ENCODE peak calls at places on chromosomes 12 and 14, in ten cellular contexts. A is mammary epithelial cell, S is SJSA1, U is pancreas, I is gastrocnemius medialis, T is tibial artery, Y is stomach, Z is left ventricle myocardium inferior, X is IMR-90, M is mucosa of descending colon. O is an unnamed sample.
A peak's percentile ranks its signal among the peaks of the same experiment; 100 is the strongest.

GRCh38 chr12:83823386-83824045 is 1089.1 kb downstream of the SLC6A15 start:
- DNase-seq in U (no peak), M (peak; percentile 20), X (no peak), Y (peak; percentile 63), Z (no peak), S (no peak), T (no peak), A (peak; percentile 49), I (no peak), O (peak; percentile 2)

GRCh38 chr12:96386794-96387193 is 13.4 kb downstream of the CDK17 start:
- DNase-seq in I (no peak), A (no peak), S (no peak), X (no peak), Y (no peak), Z (no peak), T (no peak), M (no peak), U (no peak), O (no peak)

GRCh38 chr14:72665259-72665658 is 228.6 kb downstream of the DPF3 start:
- DNase-seq in S (peak; percentile 66), U (no peak), I (no peak), Z (no peak), X (peak; percentile 100), Y (no peak), T (no peak), A (peak; percentile 99), M (no peak), O (peak; percentile 45)

GRCh38 chr12:7609480-7609879 is 56.2 kb downstream of the APOBEC1 start:
- DNase-seq in U (no peak), M (no peak), T (no peak), X (peak; percentile 7), I (no peak), A (peak; percentile 39), Z (no peak), Y (no peak), S (no peak), O (no peak)

GRCh38 chr12:32541754-32542374 is 137.2 kb upstream of the DNM1L start:
- DNase-seq in A (peak; percentile 60), Z (no peak), U (no peak), M (no peak), I (no peak), S (no peak), T (no peak), Y (no peak), X (no peak), O (no peak)

GRCh38 chr12:33942172-33942571 is 80.1 kb upstream of the ALG10 start:
- DNase-seq in U (no peak), X (no peak), Z (no peak), T (no peak), Y (no peak), I (no peak), S (no peak), A (no peak), M (no peak), O (no peak)

GRCh38 chr12:86903166-86903565 is 647.0 kb upstream of the MGAT4C start:
- DNase-seq in A (no peak), I (no peak), M (no peak), Y (no peak), U (no peak), Z (no peak), S (no peak), X (no peak), T (no peak), O (no peak)

GRCh38 chr12:16588812-16589211 is 17.1 kb downstream of the LMO3 start:
- DNase-seq in X (peak; percentile 19), T (no peak), S (no peak), Y (no peak), Z (no peak), A (no peak), M (no peak), U (no peak), I (no peak), O (no peak)

GRCh38 chr12:98797200-98797599 is 152.1 kb downstream of the APAF1 start:
- DNase-seq in Y (no peak), X (no peak), A (no peak), I (no peak), T (no peak), U (no peak), Z (no peak), M (no peak), S (no peak), O (no peak)

GRCh38 chr12:46815792-46816191 is 10.0 kb downstream of the SLC38A4 start:
- DNase-seq in I (no peak), T (no peak), S (no peak), M (no peak), A (no peak), X (no peak), Z (no peak), Y (no peak), U (no peak), O (no peak)

DNA sequence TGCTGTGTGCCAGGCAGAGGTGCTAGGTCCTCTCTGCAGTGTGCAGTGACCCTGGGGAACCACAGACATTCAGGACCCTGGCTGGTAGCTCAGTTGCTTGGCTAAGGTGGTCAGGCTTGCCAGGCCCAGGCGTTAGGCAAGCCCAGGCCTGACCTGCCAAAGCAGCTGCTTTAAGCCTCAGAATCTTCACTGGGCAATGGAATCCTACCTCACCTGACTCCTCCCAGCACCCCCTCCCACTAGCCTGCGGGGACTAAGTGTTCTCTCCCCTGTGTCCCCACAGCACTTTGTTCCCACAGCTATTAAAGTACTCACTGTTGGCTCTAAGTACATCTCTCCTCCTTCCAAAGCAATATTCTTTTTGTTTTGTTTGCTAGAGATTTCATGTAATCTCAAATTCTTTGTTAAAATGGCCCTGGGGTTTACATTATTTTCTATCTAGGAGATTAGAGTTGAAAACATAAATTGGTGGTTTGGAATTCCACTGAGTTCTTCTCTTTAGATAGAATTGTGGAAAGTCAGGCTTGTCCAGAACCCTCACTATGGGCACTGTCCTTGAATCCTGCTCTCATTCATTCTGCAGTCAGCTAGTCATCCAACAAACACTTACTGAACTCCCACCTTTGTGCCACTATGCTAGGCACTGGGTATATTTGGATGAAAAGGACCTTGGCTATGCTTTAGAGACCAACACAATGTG is 44.4 kb downstream of the DGLUCY start:
- DNase-seq in A (peak; percentile 51), U (no peak), M (no peak), T (no peak), Z (peak; percentile 59), I (peak; percentile 93), Y (peak; percentile 81), X (no peak), S (no peak), O (no peak)
- H3K36me3 ChIP-seq in A (peaks cover 3% of the 10 kb centered on the region), U (no peaks in the 10 kb centered on the region), M (peaks cover 6% of the 10 kb centered on the region), T (peaks cover 56% of the 10 kb centered on the region), Z (peaks cover 68% of the 10 kb centered on the region), I (no peaks in the 10 kb centered on the region), Y (peaks cover 64% of the 10 kb centered on the region), X (peaks cover 12% of the 10 kb centered on the region), S (peaks cover 15% of the 10 kb centered on the region), O (no peaks in the 10 kb centered on the region)

DNA sequence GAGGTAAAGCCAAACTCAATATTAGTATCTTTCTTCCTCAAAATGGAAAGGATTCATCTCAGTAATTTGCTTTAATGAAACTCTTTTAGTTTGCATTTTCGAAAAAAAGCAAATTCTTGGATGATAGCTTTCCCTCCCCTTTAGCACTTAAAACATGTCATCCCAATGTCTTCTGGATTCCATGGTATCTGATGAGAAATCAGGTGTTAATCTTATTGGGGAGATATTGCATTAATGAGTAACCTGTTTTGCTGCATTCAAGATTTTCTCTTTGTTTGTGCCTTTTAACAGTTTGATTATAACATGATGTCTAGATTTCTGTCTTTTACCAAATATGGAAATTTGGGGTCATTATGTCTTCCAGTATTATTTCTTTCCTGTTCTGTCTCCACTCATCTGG is 405.1 kb upstream of the FOXG1 start:
- DNase-seq in Y (no peak), X (no peak), S (no peak), U (no peak), I (no peak), T (no peak), A (no peak), Z (no peak), M (no peak), O (no peak)
- H3K36me3 ChIP-seq in Y (no peaks in the 10 kb centered on the region), X (no peaks in the 10 kb centered on the region), S (no peaks in the 10 kb centered on the region), U (no peaks in the 10 kb centered on the region), I (no peaks in the 10 kb centered on the region), T (no peaks in the 10 kb centered on the region), A (no peaks in the 10 kb centered on the region), Z (no peaks in the 10 kb centered on the region), M (no peaks in the 10 kb centered on the region), O (no peaks in the 10 kb centered on the region)

GRCh38 chr12:125650587-125650986 is 585.4 kb downstream of the AACS start:
- DNase-seq in Z (no peak), U (no peak), X (no peak), S (no peak), Y (no peak), I (no peak), M (no peak), A (no peak), T (no peak), O (no peak)
- H3K36me3 ChIP-seq in Z (no peaks in the 10 kb centered on the region), U (no peaks in the 10 kb centered on the region), X (no peaks in the 10 kb centered on the region), S (no peaks in the 10 kb centered on the region), Y (no peaks in the 10 kb centered on the region), I (no peaks in the 10 kb centered on the region), M (no peaks in the 10 kb centered on the region), A (no peaks in the 10 kb centered on the region), T (no peaks in the 10 kb centered on the region), O (no peaks in the 10 kb centered on the region)

DNA sequence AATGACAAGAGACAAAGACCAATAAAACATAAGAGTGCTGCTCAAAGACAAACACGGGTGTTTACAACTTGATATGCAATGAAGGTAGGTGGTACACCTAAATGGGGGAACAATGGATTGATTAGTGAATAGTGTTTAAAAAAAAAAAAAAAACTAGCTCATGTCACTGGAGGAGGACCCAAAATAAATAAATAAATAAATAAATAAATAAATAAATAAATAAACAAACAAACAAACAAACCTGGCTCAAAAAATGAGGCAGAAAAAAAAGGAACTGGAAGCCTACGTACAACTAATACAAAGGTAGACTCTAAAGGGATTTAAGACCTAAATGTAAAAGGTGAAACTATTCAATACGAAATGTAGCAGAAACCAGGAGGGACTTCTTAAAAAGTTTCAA is 18.6 kb downstream of the NAP1L1 start:
- DNase-seq in T (no peak), M (no peak), A (no peak), S (no peak), X (no peak), Y (no peak), U (no peak), I (no peak), Z (no peak), O (no peak)
- H3K36me3 ChIP-seq in T (peaks cover 42% of the 10 kb centered on the region), M (no peaks in the 10 kb centered on the region), A (peaks cover 40% of the 10 kb centered on the region), S (peaks cover 99% of the 10 kb centered on the region), X (peaks cover 23% of the 10 kb centered on the region), Y (peaks cover 63% of the 10 kb centered on the region), U (no peaks in the 10 kb centered on the region), I (no peaks in the 10 kb centered on the region), Z (peaks cover 73% of the 10 kb centered on the region), O (peaks cover 100% of the 10 kb centered on the region)

GRCh38 chr14:104707629-104708595 is 16.1 kb upstream of the ADSS1 start:
- DNase-seq in Y (no peak), T (no peak), X (no peak), A (no peak), I (no peak), U (no peak), S (no peak), M (no peak), Z (no peak), O (no peak)
- H3K36me3 ChIP-seq in Y (peaks cover 85% of the 10 kb centered on the region), T (peaks cover 77% of the 10 kb centered on the region), X (peaks cover 66% of the 10 kb centered on the region), A (peaks cover 22% of the 10 kb centered on the region), I (no peaks in the 10 kb centered on the region), U (peaks cover 2% of the 10 kb centered on the region), S (peaks cover 80% of the 10 kb centered on the region), M (peaks cover 8% of the 10 kb centered on the region), Z (peaks cover 71% of the 10 kb centered on the region), O (peaks cover 2% of the 10 kb centered on the region)

GRCh38 chr12:69570000-69570516 is 15.2 kb upstream of the CCT2 start:
- DNase-seq in A (peak; percentile 91), M (no peak), T (no peak), I (no peak), U (no peak), X (no peak), Y (no peak), Z (no peak), S (no peak), O (no peak)
- H3K36me3 ChIP-seq in A (peaks cover 25% of the 10 kb centered on the region), M (no peaks in the 10 kb centered on the region), T (peaks cover 53% of the 10 kb centered on the region), I (peaks cover 5% of the 10 kb centered on the region), U (peaks cover 3% of the 10 kb centered on the region), X (peaks cover 25% of the 10 kb centered on the region), Y (peaks cover 68% of the 10 kb centered on the region), Z (peaks cover 44% of the 10 kb centered on the region), S (peaks cover 50% of the 10 kb centered on the region), O (peaks cover 46% of the 10 kb centered on the region)